ENCODE peak calls at places on chromosome 12, in ten cellular contexts. D is tibial artery; E is LNCaP clone FGC; S is stimulated activated CD8-positive, alpha-beta memory T cell treated with anti-CD3 and anti-CD28 coated beads, Interleukin-4, amount 100 ng/mL, for 4 hours; C is DMS153; L is H9; I is EH; M is GM10248; R is occipital lobe; W is Daoy. K is an unnamed sample.

GRCh38 chr12:109890620-109891019 is 9.5 kb upstream of the TCHP start:
- DNase-seq in S (no peak), I (peak; percentile 27), E (no peak), R (no peak), M (no peak), L (no peak), C (no peak), W (no peak), D (no peak), K (no peak)

GRCh38 chr12:113135178-113136127 is at the start of gene RASAL1:
- DNase-seq in R (peak; percentile 48), M (peak; percentile 81), C (peak; percentile 82), D (no peak), S (peak; percentile 33), E (no peak), I (no peak), L (peak; percentile 97), W (peak; percentile 76), K (no peak)

GRCh38 chr12:24922109-24922508 is 26.8 kb downstream of the BCAT1 start:
- DNase-seq in R (no peak), I (no peak), E (no peak), S (no peak), M (no peak), W (no peak), L (no peak), C (no peak), D (no peak), K (no peak)

GRCh38 chr12:105256921-105257320 is 20.9 kb upstream of the APPL2 start:
- DNase-seq in L (no peak), M (no peak), E (no peak), S (no peak), I (peak; percentile 96), C (no peak), D (no peak), W (no peak), R (no peak), K (no peak)

GRCh38 chr12:91139981-91140659 is 28.8 kb upstream of the LUM start:
- DNase-seq in I (peak; percentile 96), D (no peak), R (no peak), E (no peak), C (no peak), L (no peak), W (peak; percentile 37), M (no peak), S (no peak), K (no peak)

GRCh38 chr12:54053625-54054441 is at the start of gene HOXC4:
- DNase-seq in W (peak; percentile 78), L (no peak), I (peak; percentile 35), C (no peak), D (no peak), R (no peak), M (peak; percentile 78), S (no peak), E (no peak), K (no peak)

GRCh38 chr12:90959538-90960139 is 4.7 kb upstream of the CCER1 start:
- DNase-seq in S (no peak), C (peak; percentile 24), R (peak; percentile 21), D (no peak), L (no peak), W (peak; percentile 27), I (peak; percentile 61), M (peak; percentile 26), E (peak; percentile 22), K (no peak)

GRCh38 chr12:93122569-93123091 is 193.5 kb upstream of the EEA1 start:
- DNase-seq in I (no peak), L (no peak), R (no peak), S (no peak), M (no peak), W (no peak), C (no peak), E (no peak), D (no peak), K (no peak)

GRCh38 chr12:111503116-111503515 is 96.0 kb downstream of the ATXN2 start:
- DNase-seq in I (peak; percentile 5), W (no peak), S (no peak), D (no peak), C (no peak), L (no peak), R (no peak), M (no peak), E (peak; percentile 3), K (no peak)

GRCh38 chr12:91249059-91250055 is 66.7 kb upstream of the DCN start:
- DNase-seq in S (no peak), W (no peak), L (no peak), M (no peak), R (no peak), E (no peak), C (no peak), D (no peak), I (peak; percentile 49), K (no peak)

GRCh38 chr12:1697253-1697652 is 6.4 kb downstream of the ADIPOR2 start:
- DNase-seq in M (no peak), C (no peak), I (no peak), E (no peak), L (no peak), R (no peak), S (no peak), D (no peak), W (no peak), K (no peak)

GRCh38 chr12:111643428-111643826 is 42.3 kb downstream of the BRAP start:
- DNase-seq in I (peak; percentile 92), E (peak; percentile 58), S (no peak), R (no peak), C (no peak), W (no peak), D (peak; percentile 32), L (no peak), M (no peak), K (no peak)

GRCh38 chr12:1662761-1663439 is 28.0 kb upstream of the ADIPOR2 start:
- DNase-seq in S (no peak), W (no peak), R (no peak), C (no peak), E (no peak), M (peak; percentile 45), D (no peak), I (peak; percentile 35), L (peak; percentile 98), K (no peak)

GRCh38 chr12:41473441-41473840 is 285.3 kb downstream of the PDZRN4 start:
- DNase-seq in S (no peak), W (no peak), C (no peak), D (no peak), R (no peak), L (no peak), I (no peak), E (no peak), M (no peak), K (no peak)

GRCh38 chr12:49598527-49598926 is 6.9 kb downstream of the FAM186B start:
- DNase-seq in D (no peak), M (no peak), R (no peak), L (peak; percentile 25), I (no peak), W (no peak), C (no peak), E (no peak), S (no peak), K (no peak)

GRCh38 chr12:2967651-2968050 is 8.5 kb downstream of the TEAD4 start:
- DNase-seq in D (no peak), S (no peak), L (no peak), E (no peak), R (no peak), C (no peak), I (no peak), M (no peak), W (no peak), K (no peak)

GRCh38 chr12:118714051-118714460 is 267.3 kb upstream of the SRRM4 start:
- DNase-seq in E (peak; percentile 11), L (peak; percentile 68), I (no peak), C (peak; percentile 87), D (no peak), M (peak; percentile 51), W (no peak), S (no peak), R (peak; percentile 1), K (no peak)

GRCh38 chr12:75813066-75813465 is 218.5 kb downstream of the PHLDA1 start:
- DNase-seq in R (no peak), W (no peak), L (no peak), E (no peak), C (no peak), S (no peak), I (no peak), D (no peak), M (no peak), K (no peak)